ENCODE peak calls at places on chromosomes 7 and 10, in ten cellular contexts. S is breast epithelium, T is heart left ventricle, O is lower leg skin, D is uterus, Y is HCT116, K is adrenal gland, X is tibial nerve, C is HepG2, L is IMR-90. H is an unnamed sample.

GRCh38 chr10:91891285-91892001 is 17.8 kb downstream of the FGFBP3 start:
- DNase-seq in X (no peak), D (no peak), L (peak), O (no peak), S (no peak), K (peak), Y (no peak), C (peak), T (no peak), H (no peak)

GRCh38 chr7:140121321-140121720 is 55.5 kb downstream of the KDM7A start:
- DNase-seq in Y (no peak), D (no peak), O (no peak), S (no peak), K (no peak), C (no peak), X (no peak), T (no peak), L (no peak), H (no peak)

GRCh38 chr10:105743343-105744056 is 1102.4 kb downstream of the SORCS3 start:
- DNase-seq in Y (no peak), D (no peak), C (no peak), L (no peak), O (no peak), T (peak), X (no peak), K (peak), S (no peak), H (no peak)

GRCh38 chr7:30584415-30584814 is 10.3 kb upstream of the GARS1 start:
- DNase-seq in O (no peak), T (no peak), Y (no peak), D (no peak), S (no peak), K (no peak), X (no peak), C (no peak), L (no peak), H (no peak)

GRCh38 chr10:100020161-100020882 is 10.6 kb upstream of the DNMBP start:
- DNase-seq in S (no peak), K (no peak), Y (no peak), L (no peak), O (peak), D (no peak), X (no peak), T (no peak), C (peak), H (peak)

GRCh38 chr7:116706668-116707126 is 34.7 kb downstream of the MET start:
- DNase-seq in T (no peak), Y (peak), X (no peak), O (no peak), S (no peak), D (no peak), K (no peak), C (no peak), L (no peak), H (no peak)

GRCh38 chr10:62437696-62438095 is 63.5 kb downstream of the ZNF365 start:
- DNase-seq in L (peak), D (no peak), C (peak), Y (peak), S (no peak), O (no peak), T (no peak), K (peak), X (peak), H (no peak)

GRCh38 chr7:4713183-4713784 is 31.2 kb downstream of the FOXK1 start:
- DNase-seq in D (peak), Y (no peak), L (no peak), C (no peak), T (no peak), S (peak), K (peak), O (no peak), X (peak), H (peak)

GRCh38 chr7:101294039-101294831 is 27.4 kb downstream of the IFT22 start:
- DNase-seq in S (no peak), Y (no peak), K (no peak), O (no peak), T (no peak), X (no peak), L (no peak), C (no peak), D (no peak), H (no peak)

GRCh38 chr10:75395955-75396860 is 5.4 kb downstream of the ZNF503 start:
- DNase-seq in C (no peak), K (peak), L (no peak), Y (no peak), T (peak), D (peak), S (no peak), O (no peak), X (no peak), H (no peak)

GRCh38 chr7:39405591-39405990 is 160.6 kb upstream of the YAE1 start:
- DNase-seq in D (no peak), K (no peak), O (no peak), X (no peak), Y (no peak), S (no peak), L (no peak), T (no peak), C (no peak), H (no peak)

GRCh38 chr7:32941996-32942782 is 15.1 kb upstream of the FKBP9 start:
- DNase-seq in D (peak), L (peak), O (peak), S (peak), T (peak), K (peak), X (peak), C (peak), Y (no peak), H (peak)

GRCh38 chr7:150738092-150739044 is 1.1 kb downstream of the GIMAP5 start:
- DNase-seq in C (no peak), T (no peak), K (no peak), Y (peak), X (no peak), O (no peak), D (no peak), L (no peak), S (no peak), H (no peak)

GRCh38 chr10:121580276-121581116 is 17.7 kb downstream of the FGFR2 start:
- DNase-seq in Y (no peak), D (no peak), K (no peak), C (no peak), O (peak), S (no peak), T (no peak), L (no peak), X (no peak), H (no peak)

GRCh38 chr7:116644628-116645027 is 27.4 kb upstream of the MET start:
- DNase-seq in D (no peak), K (no peak), C (no peak), O (no peak), L (no peak), T (no peak), S (no peak), Y (no peak), X (no peak), H (no peak)

GRCh38 chr7:155590215-155591023 is 44.1 kb upstream of the CNPY1 start:
- DNase-seq in O (peak), Y (no peak), K (peak), X (no peak), S (no peak), L (peak), C (peak), T (peak), D (no peak), H (no peak)

GRCh38 chr10:14093735-14094484 is 236.8 kb downstream of the FRMD4A start:
- DNase-seq in L (peak), O (no peak), K (no peak), Y (no peak), C (no peak), S (no peak), T (no peak), D (no peak), X (no peak), H (no peak)

GRCh38 chr7:42745357-42746022 is 166.4 kb downstream of the C7orf25 start:
- DNase-seq in T (peak), D (peak), Y (peak), L (peak), K (peak), X (peak), O (no peak), S (no peak), C (peak), H (no peak)

GRCh38 chr10:124697837-124698559 is 46.2 kb downstream of the FAM53B start:
- DNase-seq in L (peak), C (no peak), K (no peak), Y (no peak), S (no peak), D (no peak), X (no peak), T (no peak), O (no peak), H (no peak)

GRCh38 chr10:78139336-78139735 is 105.7 kb downstream of the RPS24 start:
- DNase-seq in K (no peak), O (no peak), D (peak), L (no peak), X (no peak), T (peak), Y (no peak), S (no peak), C (peak), H (no peak)

GRCh38 chr10:29328988-29329387 is 40.1 kb downstream of the LYZL1 start:
- DNase-seq in T (peak), O (no peak), X (peak), K (no peak), Y (no peak), S (no peak), C (no peak), D (peak), L (peak), H (no peak)

GRCh38 chr10:102416181-102417094 is 2.1 kb downstream of the PSD start:
- DNase-seq in S (no peak), Y (no peak), L (no peak), C (no peak), T (no peak), O (no peak), X (no peak), D (no peak), K (no peak), H (no peak)

GRCh38 chr10:84613336-84614021 is 285.1 kb downstream of the CCSER2 start:
- DNase-seq in Y (peak), O (no peak), L (no peak), C (peak), X (no peak), K (peak), T (no peak), S (no peak), D (no peak), H (no peak)

GRCh38 chr10:24974978-24975377 is 22.6 kb upstream of the PRTFDC1 start:
- DNase-seq in O (no peak), Y (no peak), S (no peak), D (peak), C (peak), T (peak), K (peak), X (peak), L (peak), H (no peak)

GRCh38 chr10:56068040-56068439 is 293.0 kb downstream of the ZWINT start:
- DNase-seq in K (no peak), S (no peak), O (no peak), C (no peak), Y (no peak), D (no peak), T (no peak), X (no peak), L (no peak), H (no peak)

GRCh38 chr10:119413738-119414611 is 128.5 kb downstream of the RGS10 start:
- DNase-seq in T (peak), Y (no peak), S (no peak), O (no peak), X (peak), D (no peak), L (peak), C (no peak), K (no peak), H (no peak)

GRCh38 chr10:103265712-103266329 is 11.1 kb upstream of the INA start:
- DNase-seq in X (peak), D (peak), L (peak), O (no peak), Y (peak), S (no peak), K (peak), T (peak), C (peak), H (no peak)

GRCh38 chr7:144668503-144668902 is 167.3 kb downstream of the TPK1 start:
- DNase-seq in K (no peak), O (no peak), X (no peak), S (no peak), L (no peak), D (no peak), T (no peak), C (no peak), Y (no peak), H (no peak)

GRCh38 chr10:83076443-83076842 is 1062.9 kb upstream of the GHITM start:
- DNase-seq in S (no peak), O (no peak), Y (no peak), X (no peak), C (no peak), K (no peak), T (no peak), L (no peak), D (no peak), H (no peak)

GRCh38 chr10:30284860-30285594 is 64.1 kb downstream of the MTPAP start:
- DNase-seq in C (no peak), K (no peak), S (no peak), Y (no peak), O (no peak), T (no peak), D (no peak), L (no peak), X (no peak), H (no peak)

GRCh38 chr10:86289577-86289868 is 77.1 kb downstream of the GRID1 start:
- DNase-seq in S (no peak), C (no peak), K (no peak), O (peak), L (no peak), T (no peak), X (no peak), D (no peak), Y (no peak), H (no peak)

GRCh38 chr7:6447589-6448210 is at the start of gene DAGLB:
- DNase-seq in L (peak), S (peak), O (peak), K (peak), X (peak), D (peak), C (peak), T (peak), Y (peak), H (peak)

GRCh38 chr7:28389504-28390385 is 22.6 kb upstream of the CREB5 start:
- DNase-seq in T (no peak), Y (peak), O (no peak), S (no peak), K (no peak), X (peak), D (no peak), C (peak), L (peak), H (no peak)

GRCh38 chr10:9222917-9223316 is 1168.4 kb downstream of the GATA3 start:
- DNase-seq in T (no peak), L (no peak), S (no peak), X (no peak), C (no peak), K (no peak), D (no peak), Y (no peak), O (no peak), H (no peak)

GRCh38 chr7:102468416-102469350 is 3.9 kb downstream of the LRWD1 start:
- DNase-seq in X (no peak), D (no peak), Y (no peak), K (peak), O (no peak), L (no peak), C (no peak), S (no peak), T (peak), H (no peak)

GRCh38 chr10:108404155-108404554 is 1239.6 kb upstream of the SORCS1 start:
- DNase-seq in T (no peak), D (no peak), K (no peak), Y (no peak), C (no peak), O (no peak), X (no peak), L (no peak), S (no peak), H (no peak)

GRCh38 chr10:73892314-73893080 is 18.1 kb upstream of the CAMK2G start:
- DNase-seq in C (no peak), D (no peak), Y (no peak), L (peak), X (no peak), S (no peak), T (no peak), K (no peak), O (no peak), H (no peak)

GRCh38 chr10:113610636-113611601 is 52.9 kb downstream of the NRAP start:
- DNase-seq in D (no peak), L (no peak), C (no peak), T (peak), K (no peak), S (no peak), X (no peak), Y (no peak), O (no peak), H (no peak)

GRCh38 chr10:87863102-87863943 is at the start of the genes KLLN and PTEN:
- DNase-seq in K (peak), C (peak), X (peak), O (peak), Y (peak), T (peak), S (peak), D (peak), L (peak), H (peak)

GRCh38 chr10:87861566-87861952 is 1.8 kb downstream of the KLLN start:
- DNase-seq in O (peak), X (peak), S (peak), T (peak), L (peak), C (peak), K (peak), Y (no peak), D (peak), H (peak)

GRCh38 chr10:87861034-87861433 is 2.3 kb downstream of the KLLN start:
- DNase-seq in O (no peak), D (no peak), C (no peak), K (no peak), S (no peak), Y (no peak), T (no peak), X (no peak), L (no peak), H (no peak)

GRCh38 chr10:87862644-87863101 is 660 bp downstream of the KLLN start:
- DNase-seq in S (peak), X (no peak), K (no peak), D (no peak), L (peak), O (no peak), Y (no peak), T (no peak), C (no peak), H (peak)

DNA sequence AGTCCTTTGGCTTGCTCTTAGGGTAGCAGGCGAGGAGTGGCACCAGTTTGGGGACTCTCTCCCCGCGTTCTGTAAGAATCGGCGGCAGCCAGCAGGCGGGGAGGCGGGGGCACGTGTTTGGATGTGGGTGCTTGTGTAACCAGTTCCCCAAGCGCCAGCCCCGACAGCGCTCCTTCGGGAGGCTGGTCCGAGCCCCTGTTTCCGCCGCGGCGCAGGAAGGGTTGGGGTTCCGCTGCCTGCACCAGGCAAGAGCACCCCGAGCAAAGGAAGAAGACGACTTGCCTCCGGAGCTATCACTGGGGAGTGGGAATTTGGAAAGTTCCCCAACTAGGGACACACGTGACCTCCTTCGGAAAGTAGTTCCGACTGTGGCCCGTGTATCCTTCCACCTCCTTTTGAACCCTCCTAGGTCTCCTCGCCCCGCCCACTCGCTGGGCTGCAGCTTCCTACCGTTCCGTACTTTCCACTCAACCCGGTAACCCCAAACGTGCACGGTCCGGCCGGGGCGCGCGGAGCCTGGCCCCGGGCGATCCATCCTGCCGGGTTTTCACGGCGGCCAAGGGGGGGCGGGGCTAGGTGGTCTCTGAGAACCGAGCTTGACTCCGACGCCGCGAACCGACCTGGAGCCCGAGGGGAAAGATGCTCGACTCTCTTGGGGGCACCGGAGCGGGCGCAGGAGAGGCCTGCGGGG is 1.2 kb downstream of the KLLN start:
- DNase-seq in T (peak), O (peak), L (peak), Y (peak), C (peak), S (peak), D (peak), X (peak), K (peak), H (peak)
- TF ChIP-seq POLR2A in T (peak), O (no peak), L (peak), Y (peak), C (peak), S (peak), D (peak), X (peak), K (peak), H (peak)

GRCh38 chr7:1669486-1669951 is 558 bp upstream of the ELFN1 start:
- DNase-seq in C (no peak), S (no peak), D (no peak), Y (no peak), K (no peak), T (no peak), X (no peak), O (peak), L (no peak), H (no peak)

GRCh38 chr7:1667566-1668485 is 2.3 kb upstream of the ELFN1 start:
- DNase-seq in Y (no peak), K (no peak), X (no peak), S (no peak), C (no peak), D (no peak), T (peak), O (peak), L (no peak), H (peak)

GRCh38 chr7:1666779-1667565 is 3.1 kb upstream of the ELFN1 start:
- DNase-seq in D (no peak), C (no peak), S (no peak), L (no peak), O (peak), Y (no peak), T (peak), X (no peak), K (no peak), H (peak)

GRCh38 chr7:1668932-1669485 is 1.1 kb upstream of the ELFN1 start:
- DNase-seq in T (no peak), D (no peak), O (peak), S (no peak), X (no peak), Y (no peak), C (no peak), L (peak), K (no peak), H (no peak)

DNA sequence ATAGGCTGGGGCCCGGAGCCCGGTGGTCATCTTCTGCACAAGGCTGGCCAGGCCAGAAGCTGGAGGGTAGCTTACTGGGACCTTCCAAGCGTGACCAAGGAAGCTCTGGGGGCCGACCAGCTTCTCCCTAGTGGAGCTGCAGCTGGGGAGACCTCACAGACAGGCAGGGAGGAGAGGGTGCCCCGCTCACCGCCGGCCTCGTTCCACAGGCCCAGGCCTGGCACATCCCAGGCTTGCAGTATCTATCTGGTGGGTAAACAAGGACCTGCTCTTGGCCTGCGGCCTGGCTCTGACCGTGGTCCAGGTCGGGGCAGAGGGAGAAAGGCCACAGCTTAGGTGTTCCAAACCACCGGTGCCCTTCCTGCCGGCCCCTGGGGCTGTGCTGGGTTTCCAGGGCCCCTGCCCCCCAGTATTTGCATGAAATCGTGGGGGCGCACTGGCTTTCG is 1.6 kb upstream of the ELFN1 start:
- DNase-seq in C (no peak), T (peak), L (no peak), O (peak), Y (no peak), X (no peak), K (no peak), D (no peak), S (no peak), H (no peak)
- TF ChIP-seq POLR2A in C (no peak), T (no peak), L (no peak), O (no peak), Y (no peak), X (no peak), K (no peak), D (no peak), S (no peak), H (no peak)

GRCh38 chr10:3783313-3783689 is 1.7 kb downstream of the KLF6 start:
- DNase-seq in C (no peak), Y (no peak), K (peak), T (peak), L (peak), D (peak), S (peak), X (peak), O (no peak), H (no peak)
- TF ChIP-seq POLR2A in C (peak), Y (no peak), K (peak), T (no peak), L (peak), D (peak), S (no peak), X (no peak), O (no peak), H (peak)

GRCh38 chr7:136718191-136718590 is 150.3 kb upstream of the CHRM2 start:
- DNase-seq in S (no peak), O (no peak), X (no peak), Y (no peak), L (no peak), D (no peak), K (no peak), T (no peak), C (no peak), H (no peak)
- TF ChIP-seq POLR2A in S (no peak), O (no peak), X (no peak), Y (no peak), L (no peak), D (no peak), K (no peak), T (no peak), C (no peak), H (no peak)

GRCh38 chr10:17237915-17238444 is 9.9 kb downstream of the VIM start:
- DNase-seq in S (no peak), O (no peak), T (no peak), K (no peak), D (no peak), Y (no peak), C (no peak), L (peak), X (no peak), H (no peak)
- TF ChIP-seq POLR2A in S (no peak), O (no peak), T (no peak), K (no peak), D (no peak), Y (no peak), C (no peak), L (no peak), X (no peak), H (peak)